ENCODE peak calls at places on chromosomes 13 and 19, in nine cellular contexts. L is pancreas; E is GM23338; A is psoas muscle; O is CD4-positive, alpha-beta memory T cell; H is retinal pigment epithelial cell; T is skeletal muscle cell; Y is A673; R is SK-N-MC. P is an unnamed sample.

GRCh38 chr19:2332341-2333026 is 4.0 kb downstream of the SPPL2B start:
- DNase-seq in L (no peak), E (no peak), A (peak), O (peak), H (no peak), T (no peak), Y (peak), R (no peak), P (no peak)

GRCh38 chr13:91398413-91399188 is at the start of gene GPC5:
- DNase-seq in L (peak), E (peak), A (peak), O (peak), H (no peak), T (peak), Y (peak), R (no peak), P (peak)

GRCh38 chr13:98327326-98328314 is 150.6 kb upstream of the RNF113B start:
- DNase-seq in L (no peak), E (peak), A (no peak), O (no peak), H (peak), T (peak), Y (peak), R (no peak), P (peak)

GRCh38 chr19:16244091-16244490 is 46.4 kb downstream of the AP1M1 start:
- DNase-seq in L (no peak), E (no peak), A (no peak), O (no peak), H (no peak), T (peak), Y (no peak), R (no peak), P (no peak)

GRCh38 chr19:49387936-49388372 is at the start of gene KASH5:
- DNase-seq in L (peak), E (peak), A (peak), O (peak), H (no peak), T (no peak), Y (no peak), R (no peak), P (no peak)

GRCh38 chr19:10292206-10292788 is 2.5 kb downstream of the ICAM5 start:
- DNase-seq in L (peak), E (peak), A (peak), O (peak), H (no peak), T (peak), Y (peak), R (no peak), P (no peak)

GRCh38 chr13:33611016-33611805 is 206.7 kb upstream of the RFC3 start:
- DNase-seq in L (peak), E (peak), A (peak), O (no peak), H (peak), T (peak), Y (peak), R (peak), P (peak)

GRCh38 chr19:47444388-47444821 is 25.1 kb upstream of the MEIS3 start:
- DNase-seq in L (no peak), E (peak), A (no peak), O (peak), H (no peak), T (no peak), Y (peak), R (no peak), P (no peak)

GRCh38 chr19:6527893-6528543 is 2.8 kb upstream of the TNFSF9 start:
- DNase-seq in L (no peak), E (no peak), A (no peak), O (no peak), H (no peak), T (no peak), Y (no peak), R (no peak), P (no peak)

GRCh38 chr13:36031490-36031889 is 99.7 kb downstream of the DCLK1 start:
- DNase-seq in L (no peak), E (no peak), A (no peak), O (no peak), H (no peak), T (no peak), Y (peak), R (peak), P (no peak)

GRCh38 chr13:98658131-98658530 is 81.2 kb upstream of the STK24 start:
- DNase-seq in L (no peak), E (no peak), A (no peak), O (no peak), H (no peak), T (no peak), Y (no peak), R (no peak), P (no peak)

GRCh38 chr19:33734913-33735312 is 61.8 kb upstream of the KCTD15 start:
- DNase-seq in L (peak), E (no peak), A (no peak), O (no peak), H (no peak), T (no peak), Y (no peak), R (no peak), P (no peak)

GRCh38 chr19:49925486-49925885 is 3.5 kb upstream of the ATF5 start:
- DNase-seq in L (no peak), E (no peak), A (no peak), O (no peak), H (no peak), T (no peak), Y (no peak), R (no peak), P (no peak)

GRCh38 chr19:55443045-55443823 is at the start of gene SHISA7:
- DNase-seq in L (no peak), E (peak), A (no peak), O (no peak), H (no peak), T (no peak), Y (peak), R (no peak), P (no peak)

GRCh38 chr19:8526345-8527062 is 12.5 kb upstream of the ZNF414 start:
- DNase-seq in L (peak), E (peak), A (peak), O (no peak), H (peak), T (peak), Y (peak), R (no peak), P (peak)

GRCh38 chr19:43450545-43450997 is 14.8 kb downstream of the LYPD3 start:
- DNase-seq in L (no peak), E (no peak), A (no peak), O (no peak), H (no peak), T (peak), Y (no peak), R (no peak), P (no peak)

GRCh38 chr19:47124937-47125668 is 5.5 kb upstream of the SAE1 start:
- DNase-seq in L (no peak), E (peak), A (no peak), O (peak), H (no peak), T (no peak), Y (peak), R (no peak), P (peak)

GRCh38 chr19:13629687-13630357 is 123.5 kb upstream of the CACNA1A start:
- DNase-seq in L (no peak), E (no peak), A (no peak), O (no peak), H (no peak), T (peak), Y (peak), R (no peak), P (no peak)

GRCh38 chr13:59276436-59276835 is 887.3 kb downstream of the DIAPH3 start:
- DNase-seq in L (no peak), E (no peak), A (no peak), O (no peak), H (no peak), T (no peak), Y (no peak), R (no peak), P (peak)

GRCh38 chr13:111936267-111936925 is 130.6 kb upstream of the SOX1 start:
- DNase-seq in L (no peak), E (no peak), A (no peak), O (no peak), H (no peak), T (no peak), Y (no peak), R (no peak), P (no peak)

GRCh38 chr19:45952691-45953505 is 20.8 kb downstream of the NOVA2 start:
- DNase-seq in L (peak), E (peak), A (peak), O (peak), H (no peak), T (peak), Y (peak), R (no peak), P (peak)

GRCh38 chr19:28667348-28667977 is 545.5 kb downstream of the UQCRFS1 start:
- DNase-seq in L (no peak), E (peak), A (no peak), O (no peak), H (no peak), T (no peak), Y (no peak), R (no peak), P (no peak)

GRCh38 chr13:75135325-75135825 is 346.6 kb downstream of the TBC1D4 start:
- DNase-seq in L (no peak), E (no peak), A (no peak), O (no peak), H (peak), T (peak), Y (peak), R (no peak), P (peak)

GRCh38 chr13:60584976-60585375 is 188.0 kb downstream of the TDRD3 start:
- DNase-seq in L (no peak), E (peak), A (no peak), O (no peak), H (no peak), T (no peak), Y (no peak), R (peak), P (peak)

GRCh38 chr13:39777527-39778061 is 122.1 kb downstream of the COG6 start:
- DNase-seq in L (no peak), E (peak), A (no peak), O (peak), H (no peak), T (peak), Y (peak), R (no peak), P (peak)

GRCh38 chr13:50378513-50378970 is 363.3 kb downstream of the KCNRG start:
- DNase-seq in L (no peak), E (no peak), A (no peak), O (no peak), H (peak), T (no peak), Y (no peak), R (no peak), P (no peak)

GRCh38 chr19:35935911-35936737 is at the start of gene LRFN3:
- DNase-seq in L (peak), E (peak), A (peak), O (peak), H (no peak), T (peak), Y (peak), R (no peak), P (peak)

GRCh38 chr13:25249001-25249543 is 38.2 kb downstream of the MTMR6 start:
- DNase-seq in L (no peak), E (peak), A (no peak), O (no peak), H (no peak), T (peak), Y (peak), R (peak), P (peak)

GRCh38 chr19:5974721-5975387 is 3.1 kb downstream of the RANBP3 start:
- DNase-seq in L (no peak), E (no peak), A (no peak), O (no peak), H (no peak), T (no peak), Y (no peak), R (no peak), P (no peak)

GRCh38 chr19:39131255-39131755 is 5.7 kb downstream of the PAK4 start:
- DNase-seq in L (no peak), E (no peak), A (peak), O (no peak), H (no peak), T (no peak), Y (no peak), R (no peak), P (peak)

GRCh38 chr19:8986296-8986695 is 23.9 kb downstream of the MUC16 start:
- DNase-seq in L (no peak), E (no peak), A (no peak), O (no peak), H (no peak), T (no peak), Y (no peak), R (no peak), P (no peak)

GRCh38 chr13:50124536-50125305 is 109.5 kb downstream of the KCNRG start:
- DNase-seq in L (peak), E (peak), A (peak), O (peak), H (peak), T (no peak), Y (peak), R (no peak), P (no peak)

GRCh38 chr19:47697863-47698609 is 15.2 kb upstream of the EHD2 start:
- DNase-seq in L (peak), E (peak), A (peak), O (peak), H (peak), T (peak), Y (peak), R (no peak), P (peak)

GRCh38 chr13:99178636-99179035 is 22.0 kb upstream of the UBAC2 start:
- DNase-seq in L (no peak), E (no peak), A (peak), O (peak), H (no peak), T (no peak), Y (no peak), R (no peak), P (no peak)

GRCh38 chr13:90238433-90238832 is 1109.1 kb upstream of the MIR17HG start:
- DNase-seq in L (no peak), E (peak), A (no peak), O (no peak), H (no peak), T (peak), Y (no peak), R (no peak), P (no peak)

DNA sequence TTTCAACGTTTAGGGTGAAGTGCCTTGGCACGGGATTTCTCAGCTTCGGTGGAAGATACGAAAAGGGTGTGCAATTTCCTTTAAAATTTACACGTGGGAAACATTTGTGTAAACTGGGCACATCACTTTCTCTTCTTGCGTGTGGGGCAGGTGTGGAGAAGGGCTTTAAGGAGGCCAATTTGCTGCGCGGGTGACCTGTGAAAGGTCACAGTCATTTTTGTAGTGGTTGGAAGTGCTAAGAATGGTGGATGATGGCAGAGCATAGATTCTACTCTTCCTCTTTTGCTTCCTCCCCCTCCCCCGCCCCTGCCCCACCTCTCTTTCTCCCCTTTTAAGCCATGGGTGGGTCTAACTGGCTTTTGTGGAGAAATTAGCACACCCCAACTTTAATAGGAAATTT is 7.2 kb downstream of the SLITRK5 start:
- DNase-seq in L (no peak), E (no peak), A (no peak), O (no peak), H (no peak), T (no peak), Y (no peak), R (no peak), P (no peak)
- H3K4me3 ChIP-seq in L (peak), E (peak), A (peak), O (no peak), H (peak), T (peak), Y (peak), R (no peak), P (peak)

GRCh38 chr13:48772908-48773307 is 119.2 kb downstream of the CYSLTR2 start:
- DNase-seq in L (no peak), E (no peak), A (no peak), O (peak), H (no peak), T (no peak), Y (no peak), R (no peak), P (no peak)

GRCh38 chr13:48773531-48774275 is 120.0 kb downstream of the CYSLTR2 start:
- DNase-seq in L (no peak), E (no peak), A (no peak), O (no peak), H (no peak), T (no peak), Y (no peak), R (no peak), P (no peak)

GRCh38 chr13:48770372-48770771 is 116.6 kb downstream of the CYSLTR2 start:
- DNase-seq in L (no peak), E (no peak), A (no peak), O (no peak), H (no peak), T (no peak), Y (no peak), R (no peak), P (no peak)

DNA sequence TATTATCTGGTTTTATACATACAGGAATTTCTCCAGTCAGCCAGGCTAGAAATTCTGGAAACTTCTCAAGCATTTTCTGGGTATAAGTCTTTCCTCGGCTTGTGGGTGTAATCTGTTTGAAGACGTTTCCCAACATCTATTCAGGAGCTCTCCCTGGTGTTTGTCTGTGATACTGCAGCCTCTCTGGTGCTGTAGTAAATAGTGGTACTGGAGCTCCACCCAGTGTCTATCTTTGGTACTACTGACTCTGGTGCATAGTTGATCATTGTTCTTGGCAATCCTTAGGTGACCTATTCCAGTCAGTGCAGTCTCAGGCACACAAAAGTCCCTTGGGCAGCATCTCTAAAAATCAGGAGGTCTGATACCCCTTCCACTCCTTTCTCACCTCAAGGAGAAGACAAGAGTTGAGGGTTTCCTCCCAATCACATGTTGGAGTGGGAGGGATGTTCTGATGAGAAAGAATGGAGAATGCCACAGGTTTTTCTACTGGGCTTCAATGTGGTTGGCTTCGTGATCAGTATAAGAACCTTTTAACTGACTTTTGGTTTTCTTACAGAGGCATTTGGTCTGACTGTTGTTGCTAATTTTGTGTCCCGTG is 115.5 kb downstream of the CYSLTR2 start:
- DNase-seq in L (peak), E (peak), A (no peak), O (peak), H (peak), T (peak), Y (peak), R (peak), P (peak)
- H3K4me3 ChIP-seq in L (no peak), E (no peak), A (no peak), O (no peak), H (no peak), T (no peak), Y (no peak), R (peak), P (no peak)

DNA sequence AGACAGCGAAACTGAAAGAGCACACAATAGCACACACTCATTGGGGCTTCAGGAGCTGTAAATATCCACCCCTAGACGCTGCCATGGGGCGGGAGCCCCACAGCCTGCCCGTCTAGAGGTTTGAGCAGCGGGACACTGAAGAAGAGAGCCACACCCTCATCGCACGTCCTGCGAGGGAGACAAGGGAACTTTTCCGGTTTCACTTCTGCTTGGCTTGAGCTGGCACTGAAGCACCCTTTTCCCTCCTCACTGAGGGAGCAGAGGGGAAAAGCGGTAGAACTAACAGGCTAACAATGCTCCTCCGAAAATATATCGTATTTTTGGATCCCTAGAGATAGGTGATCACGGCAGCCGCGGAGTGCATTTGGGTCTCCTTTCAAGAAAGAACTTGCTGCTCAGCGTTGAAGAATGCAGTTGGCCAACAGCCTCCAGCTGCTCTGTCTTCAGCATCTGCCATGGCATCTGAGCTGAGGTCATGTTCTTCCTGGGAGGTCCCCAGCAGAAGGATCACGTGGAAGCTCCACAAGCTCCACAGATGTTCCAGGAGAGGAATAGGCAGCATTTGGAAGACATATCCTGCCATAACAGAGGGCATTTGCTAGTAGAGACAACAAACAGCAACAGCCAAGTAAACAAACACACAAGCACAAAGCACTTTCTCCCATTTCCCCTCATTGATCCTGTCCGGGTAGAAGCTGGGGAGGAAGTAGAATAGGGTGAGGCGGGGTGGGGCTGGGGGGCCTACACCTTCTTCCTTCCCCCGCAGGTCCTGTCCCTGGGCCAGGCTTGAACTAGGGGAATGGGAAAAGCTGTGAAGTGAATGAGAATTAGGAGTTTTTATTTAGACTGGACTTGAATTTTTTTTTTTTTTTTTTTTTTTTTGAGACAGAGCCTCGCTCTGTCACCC is 44.8 kb upstream of the ALOX5AP start:
- DNase-seq in L (no peak), E (no peak), A (peak), O (peak), H (no peak), T (peak), Y (peak), R (no peak), P (peak)
- H3K4me3 ChIP-seq in L (no peak), E (no peak), A (peak), O (peak), H (no peak), T (peak), Y (no peak), R (no peak), P (peak)

GRCh38 chr19:940591-941291 is 14.9 kb downstream of the ARID3A start:
- DNase-seq in L (peak), E (no peak), A (peak), O (peak), H (no peak), T (no peak), Y (peak), R (no peak), P (no peak)
- H3K4me3 ChIP-seq in L (peak), E (no peak), A (peak), O (peak), H (no peak), T (no peak), Y (peak), R (peak), P (no peak)

GRCh38 chr13:97191615-97192014 is 30.5 kb upstream of the MBNL2 start:
- DNase-seq in L (no peak), E (no peak), A (no peak), O (no peak), H (no peak), T (peak), Y (no peak), R (no peak), P (no peak)
- H3K4me3 ChIP-seq in L (no peak), E (no peak), A (no peak), O (no peak), H (no peak), T (no peak), Y (no peak), R (no peak), P (no peak)

GRCh38 chr19:19445911-19446361 is 40.5 kb downstream of the GATAD2A start:
- DNase-seq in L (no peak), E (no peak), A (no peak), O (no peak), H (no peak), T (no peak), Y (no peak), R (no peak), P (no peak)

GRCh38 chr19:19448238-19448544 is 42.7 kb downstream of the GATAD2A start:
- DNase-seq in L (peak), E (no peak), A (no peak), O (no peak), H (no peak), T (no peak), Y (no peak), R (no peak), P (no peak)

GRCh38 chr19:19445288-19445687 is 39.8 kb downstream of the GATAD2A start:
- DNase-seq in L (no peak), E (no peak), A (no peak), O (no peak), H (no peak), T (no peak), Y (no peak), R (no peak), P (no peak)

GRCh38 chr19:19446655-19447437 is 41.4 kb downstream of the GATAD2A start:
- DNase-seq in L (no peak), E (peak), A (no peak), O (no peak), H (no peak), T (no peak), Y (no peak), R (no peak), P (no peak)

GRCh38 chr19:19447536-19448237 is 42.2 kb downstream of the GATAD2A start:
- DNase-seq in L (no peak), E (no peak), A (no peak), O (peak), H (no peak), T (no peak), Y (no peak), R (no peak), P (no peak)
- H3K4me3 ChIP-seq in L (no peak), E (no peak), A (peak), O (no peak), H (no peak), T (no peak), Y (no peak), R (no peak), P (no peak)